ENCODE peak calls at places on chromosomes 13 and 19, in eight cellular contexts. R, H, O, U, W, Z, B and M are unnamed samples.

GRCh38 chr13:80329250-80329649 is 11.7 kb downstream of the SPRY2 start:
- DNase-seq in R (no peak), H (no peak), O (no peak), U (no peak), W (no peak), Z (no peak), B (no peak), M (no peak)

GRCh38 chr13:43574601-43575000 is 212.2 kb downstream of the ENOX1 start:
- DNase-seq in R (no peak), H (no peak), O (no peak), U (no peak), W (no peak), Z (no peak), B (no peak), M (no peak)

GRCh38 chr19:2636897-2637683 is 65.4 kb downstream of the GNG7 start:
- DNase-seq in R (peak; percentile 62), H (peak; percentile 62), O (no peak), U (peak; percentile 67), W (peak; percentile 59), Z (peak; percentile 31), B (peak; percentile 42), M (peak; percentile 78)

GRCh38 chr19:47429140-47429793 is 9.9 kb upstream of the MEIS3 start:
- DNase-seq in R (no peak), H (no peak), O (no peak), U (no peak), W (no peak), Z (no peak), B (no peak), M (no peak)

GRCh38 chr13:104382941-104383340 is 1316.7 kb upstream of the SLC10A2 start:
- DNase-seq in R (no peak), H (no peak), O (peak; percentile 22), U (no peak), W (no peak), Z (peak; percentile 22), B (peak; percentile 55), M (no peak)

GRCh38 chr13:33069365-33069764 is 53.1 kb downstream of the KL start:
- DNase-seq in R (no peak), H (no peak), O (no peak), U (no peak), W (no peak), Z (no peak), B (no peak), M (peak; percentile 12)

GRCh38 chr19:33303791-33304759 is 1.7 kb upstream of the CEBPA start:
- DNase-seq in R (no peak), H (peak; percentile 24), O (no peak), U (peak; percentile 31), W (no peak), Z (no peak), B (no peak), M (peak; percentile 66)

GRCh38 chr13:110400786-110401533 is 93.9 kb downstream of the COL4A2 start:
- DNase-seq in R (no peak), H (no peak), O (no peak), U (no peak), W (no peak), Z (peak; percentile 73), B (no peak), M (no peak)

GRCh38 chr13:73741111-73741510 is 393.1 kb downstream of the KLF12 start:
- DNase-seq in R (no peak), H (no peak), O (no peak), U (no peak), W (no peak), Z (no peak), B (no peak), M (no peak)

GRCh38 chr13:32504876-32505275 is 33.7 kb downstream of the N4BP2L2 start:
- DNase-seq in R (no peak), H (no peak), O (no peak), U (no peak), W (no peak), Z (no peak), B (no peak), M (no peak)

GRCh38 chr13:113654591-113655357 is 3.2 kb downstream of the ATP4B start:
- DNase-seq in R (no peak), H (peak; percentile 11), O (no peak), U (peak; percentile 3), W (no peak), Z (no peak), B (no peak), M (peak; percentile 31)

GRCh38 chr19:40363128-40363527 is 14.6 kb downstream of the PLD3 start:
- DNase-seq in R (no peak), H (no peak), O (no peak), U (no peak), W (no peak), Z (no peak), B (no peak), M (no peak)

GRCh38 chr19:42184401-42184861 is 33.0 kb downstream of the DEDD2 start:
- DNase-seq in R (peak; percentile 87), H (peak; percentile 66), O (peak; percentile 62), U (peak; percentile 80), W (peak; percentile 35), Z (peak; percentile 81), B (peak; percentile 77), M (peak; percentile 76)

GRCh38 chr13:79767126-79767525 is 286.2 kb downstream of the NDFIP2 start:
- DNase-seq in R (no peak), H (no peak), O (no peak), U (no peak), W (no peak), Z (no peak), B (no peak), M (no peak)

GRCh38 chr19:10533656-10534386 is 9.9 kb upstream of the ATG4D start:
- DNase-seq in R (no peak), H (no peak), O (peak; percentile 83), U (no peak), W (no peak), Z (peak; percentile 88), B (peak; percentile 61), M (no peak)

GRCh38 chr13:78608705-78609463 is 5.5 kb upstream of the POU4F1 start:
- DNase-seq in R (no peak), H (no peak), O (no peak), U (no peak), W (no peak), Z (no peak), B (no peak), M (no peak)

GRCh38 chr13:110382229-110382628 is 75.1 kb downstream of the COL4A2 start:
- DNase-seq in R (no peak), H (no peak), O (peak; percentile 81), U (no peak), W (no peak), Z (peak; percentile 92), B (peak; percentile 87), M (no peak)

GRCh38 chr13:26132756-26133155 is 80.9 kb upstream of the SHISA2 start:
- DNase-seq in R (no peak), H (no peak), O (peak; percentile 3), U (no peak), W (no peak), Z (peak; percentile 13), B (no peak), M (no peak)

GRCh38 chr19:27858981-27859581 is 1353.9 kb downstream of the UQCRFS1 start:
- DNase-seq in R (no peak), H (no peak), O (peak; percentile 43), U (no peak), W (no peak), Z (no peak), B (no peak), M (no peak)

GRCh38 chr19:17618919-17619318 is 63.5 kb downstream of the COLGALT1 start:
- DNase-seq in R (no peak), H (no peak), O (no peak), U (no peak), W (no peak), Z (no peak), B (no peak), M (no peak)

GRCh38 chr19:28883241-28883693 is 329.7 kb downstream of the UQCRFS1 start:
- DNase-seq in R (peak; percentile 74), H (peak; percentile 54), O (no peak), U (no peak), W (no peak), Z (peak; percentile 41), B (no peak), M (no peak)

GRCh38 chr13:113776231-113777125 is 17.5 kb downstream of the TMEM255B start:
- DNase-seq in R (no peak), H (no peak), O (no peak), U (no peak), W (no peak), Z (no peak), B (no peak), M (no peak)

DNA sequence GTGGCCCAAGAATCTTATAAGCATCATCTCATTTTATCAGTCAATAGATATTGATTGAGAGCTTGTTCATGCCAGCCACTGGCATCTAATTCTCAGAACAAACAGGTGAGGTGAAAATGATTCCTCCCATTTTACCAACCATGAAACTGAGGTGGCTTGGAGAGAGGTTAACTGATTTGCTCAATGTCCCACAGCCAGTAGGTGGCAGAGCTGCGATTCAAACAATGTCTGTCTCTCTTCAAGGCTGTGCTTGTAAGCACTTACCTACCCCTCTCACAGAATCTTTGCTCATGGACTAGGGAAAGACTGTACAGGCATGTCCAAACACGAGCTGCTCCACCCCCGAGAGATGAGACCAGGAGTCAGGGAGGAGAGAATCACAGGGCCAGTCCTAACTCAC is 21.5 kb upstream of the GSX1 start:
- DNase-seq in R (no peak), H (no peak), O (peak; percentile 86), U (peak; percentile 36), W (no peak), Z (peak; percentile 13), B (no peak), M (peak; percentile 39)
- TF ChIP-seq CTCF in R (peak; percentile 50), H (peak; percentile 14), O (peak; percentile 78), U (peak; percentile 30), W (no peak), Z (peak; percentile 31), B (peak; percentile 32), M (no peak)

DNA sequence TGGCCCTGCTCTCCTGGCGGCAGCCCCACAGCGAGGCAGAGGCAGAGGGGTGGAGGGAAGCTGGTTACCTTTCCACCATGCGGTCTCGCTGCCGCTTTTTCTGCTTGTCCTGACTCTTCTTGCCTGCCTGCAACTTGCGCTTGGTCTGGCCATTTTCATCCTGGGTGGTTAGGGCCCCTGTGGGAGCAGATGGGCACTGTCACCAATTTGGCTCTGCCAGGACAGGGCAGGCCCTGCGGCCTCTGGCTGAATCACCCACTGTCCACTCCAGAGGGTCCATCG is 19.6 kb upstream of the AKAP8 start:
- DNase-seq in R (no peak), H (no peak), O (no peak), U (no peak), W (no peak), Z (no peak), B (no peak), M (no peak)
- H3K4me3 ChIP-seq in R (no peak overlapping the region), H (no peak overlapping the region), O (no peak overlapping the region), U (no peak overlapping the region), W (no peak overlapping the region), Z (no peak overlapping the region), B (no peak overlapping the region), M (no peak overlapping the region)

GRCh38 chr19:12774588-12775555 is at the start of gene HOOK2:
- DNase-seq in R (no peak), H (no peak), O (peak; percentile 93), U (peak; percentile 97), W (no peak), Z (no peak), B (no peak), M (peak; percentile 97)
- TF ChIP-seq CTCF in R (no peak), H (no peak), O (no peak), U (no peak), W (no peak), Z (no peak), B (no peak), M (no peak)

DNA sequence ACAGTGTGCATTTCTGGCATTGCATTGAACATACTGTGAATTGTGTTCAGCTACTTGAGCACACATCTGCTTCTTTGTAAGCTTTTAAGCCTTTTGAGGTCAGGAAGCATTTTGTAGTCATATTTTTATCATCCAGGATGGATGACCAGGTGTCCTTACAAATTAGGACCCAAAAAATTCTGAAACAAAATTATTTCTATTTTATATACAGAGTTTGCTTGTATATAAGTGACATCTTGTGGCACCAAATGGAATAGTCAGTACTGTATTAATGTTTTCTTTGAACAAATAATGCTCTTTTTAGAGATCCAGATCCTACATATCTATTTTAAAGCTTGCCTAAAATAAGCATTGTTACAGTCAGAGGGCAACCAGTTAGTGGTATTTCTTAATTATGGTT is 9.5 kb upstream of the SUPT20H start:
- DNase-seq in R (no peak), H (no peak), O (no peak), U (no peak), W (no peak), Z (peak; percentile 30), B (peak; percentile 16), M (no peak)
- H3K4me3 ChIP-seq in R (no peak overlapping the region), H (no peak overlapping the region), O (no peak overlapping the region), U (no peak overlapping the region), W (no peak overlapping the region), Z (no peak overlapping the region), B (no peak overlapping the region), M (no peak overlapping the region)